ENCODE peak calls at places on chromosomes 5 and 9, in seven cellular contexts. One of them, this sample, is unnamed.

GRCh38 chr5:67747096-67747495 is 468.5 kb upstream of the PIK3R1 start:
- DNase-seq in COR-L47: no peak
- DNase-seq in NCI-H2171 treated with DMSO at 0.1 percent for 48 hours: no peak
- DNase-seq in suprapubic skin: no peak
- DNase-seq in AG08396: no peak
- DNase-seq in Kasumi-1: no peak
- DNase-seq in T-helper 9 cell: no peak
- DNase-seq in this sample: no peak

GRCh38 chr9:34045903-34046302 is 2.8 kb downstream of the UBAP2 start:
- DNase-seq in T-helper 9 cell: no peak
- DNase-seq in suprapubic skin: no peak
- DNase-seq in AG08396: no peak
- DNase-seq in COR-L47: no peak
- DNase-seq in Kasumi-1: no peak
- DNase-seq in NCI-H2171 treated with DMSO at 0.1 percent for 48 hours: no peak
- DNase-seq in this sample: no peak

GRCh38 chr9:86783884-86784283 is 163.4 kb downstream of the GAS1 start:
- DNase-seq in COR-L47: no peak
- DNase-seq in NCI-H2171 treated with DMSO at 0.1 percent for 48 hours: no peak
- DNase-seq in Kasumi-1: peak
- DNase-seq in AG08396: no peak
- DNase-seq in T-helper 9 cell: no peak
- DNase-seq in suprapubic skin: no peak
- DNase-seq in this sample: no peak

GRCh38 chr9:98833090-98833956 is 25.9 kb downstream of the GALNT12 start:
- DNase-seq in T-helper 9 cell: no peak
- DNase-seq in Kasumi-1: no peak
- DNase-seq in COR-L47: no peak
- DNase-seq in AG08396: no peak
- DNase-seq in suprapubic skin: no peak
- DNase-seq in NCI-H2171 treated with DMSO at 0.1 percent for 48 hours: no peak
- DNase-seq in this sample: peak

GRCh38 chr5:79093762-79094161 is 17.8 kb upstream of the BHMT start:
- DNase-seq in Kasumi-1: no peak
- DNase-seq in COR-L47: peak
- DNase-seq in T-helper 9 cell: no peak
- DNase-seq in NCI-H2171 treated with DMSO at 0.1 percent for 48 hours: peak
- DNase-seq in AG08396: no peak
- DNase-seq in suprapubic skin: no peak
- DNase-seq in this sample: no peak

GRCh38 chr5:82334856-82335255 is 56.7 kb upstream of the RPS23 start:
- DNase-seq in T-helper 9 cell: no peak
- DNase-seq in Kasumi-1: no peak
- DNase-seq in NCI-H2171 treated with DMSO at 0.1 percent for 48 hours: no peak
- DNase-seq in COR-L47: no peak
- DNase-seq in AG08396: peak
- DNase-seq in suprapubic skin: no peak
- DNase-seq in this sample: no peak

GRCh38 chr5:157471709-157472108 is 11.7 kb downstream of the NIPAL4 start:
- DNase-seq in NCI-H2171 treated with DMSO at 0.1 percent for 48 hours: no peak
- DNase-seq in COR-L47: no peak
- DNase-seq in T-helper 9 cell: no peak
- DNase-seq in suprapubic skin: no peak
- DNase-seq in Kasumi-1: no peak
- DNase-seq in AG08396: peak
- DNase-seq in this sample: no peak

GRCh38 chr5:61000887-61001286 is 55.9 kb downstream of the NDUFAF2 start:
- DNase-seq in suprapubic skin: no peak
- DNase-seq in COR-L47: no peak
- DNase-seq in Kasumi-1: no peak
- DNase-seq in T-helper 9 cell: no peak
- DNase-seq in NCI-H2171 treated with DMSO at 0.1 percent for 48 hours: no peak
- DNase-seq in AG08396: no peak
- DNase-seq in this sample: no peak

GRCh38 chr5:151770383-151771258 is 1.1 kb upstream of the G3BP1 start:
- DNase-seq in NCI-H2171 treated with DMSO at 0.1 percent for 48 hours: peak
- DNase-seq in COR-L47: peak
- DNase-seq in Kasumi-1: peak
- DNase-seq in AG08396: peak
- DNase-seq in suprapubic skin: peak
- DNase-seq in T-helper 9 cell: peak
- DNase-seq in this sample: peak

This sample was measured in pancreas.